ENCODE peak calls at places on chromosome 6, in four cellular contexts. One of them, this sample, is unnamed.

GRCh38 chr6:158653577-158654354 is 3.9 kb downstream of the SYTL3 start:
- DNase-seq in HTR-8/SVneo: no peak
- DNase-seq in ascending aorta: peak; percentile 53
- DNase-seq in cardiac fibroblast: peak; percentile 49
- DNase-seq in this sample: no peak

GRCh38 chr6:143952947-143953346 is 55.1 kb downstream of the PLAGL1 start:
- DNase-seq in cardiac fibroblast: no peak
- DNase-seq in HTR-8/SVneo: no peak
- DNase-seq in ascending aorta: no peak
- DNase-seq in this sample: no peak

GRCh38 chr6:151681426-151682059 is 125.9 kb upstream of the ESR1 start:
- DNase-seq in cardiac fibroblast: peak; percentile 45
- DNase-seq in HTR-8/SVneo: no peak
- DNase-seq in ascending aorta: no peak
- DNase-seq in this sample: peak; percentile 11

GRCh38 chr6:130697661-130698535 is 129.3 kb upstream of the SMLR1 start:
- DNase-seq in HTR-8/SVneo: peak; percentile 47
- DNase-seq in cardiac fibroblast: peak; percentile 74
- DNase-seq in ascending aorta: no peak
- DNase-seq in this sample: peak; percentile 43

GRCh38 chr6:34665019-34665418 is 31.5 kb downstream of the ILRUN start:
- DNase-seq in ascending aorta: no peak
- DNase-seq in HTR-8/SVneo: no peak
- DNase-seq in cardiac fibroblast: no peak
- DNase-seq in this sample: no peak

GRCh38 chr6:69973763-69974162 is 107.4 kb downstream of the COL19A1 start:
- DNase-seq in ascending aorta: no peak
- DNase-seq in HTR-8/SVneo: no peak
- DNase-seq in cardiac fibroblast: no peak
- DNase-seq in this sample: peak; percentile 79

GRCh38 chr6:159606786-159607185 is 86.3 kb downstream of the SOD2 start:
- DNase-seq in ascending aorta: no peak
- DNase-seq in cardiac fibroblast: peak; percentile 10
- DNase-seq in HTR-8/SVneo: no peak
- DNase-seq in this sample: no peak

GRCh38 chr6:149898966-149899365 is 1.1 kb upstream of the RAET1E start:
- DNase-seq in ascending aorta: no peak
- DNase-seq in cardiac fibroblast: no peak
- DNase-seq in HTR-8/SVneo: no peak
- DNase-seq in this sample: no peak

GRCh38 chr6:34030831-34031566 is 114.9 kb downstream of the GRM4 start:
- DNase-seq in cardiac fibroblast: no peak
- DNase-seq in ascending aorta: no peak
- DNase-seq in HTR-8/SVneo: no peak
- DNase-seq in this sample: no peak

GRCh38 chr6:121223212-121223611 is 111.1 kb downstream of the TBC1D32 start:
- DNase-seq in ascending aorta: no peak
- DNase-seq in HTR-8/SVneo: no peak
- DNase-seq in cardiac fibroblast: no peak
- DNase-seq in this sample: no peak

GRCh38 chr6:152750694-152751093 is at the start of gene VIP:
- DNase-seq in cardiac fibroblast: peak; percentile 68
- DNase-seq in ascending aorta: no peak
- DNase-seq in HTR-8/SVneo: peak; percentile 13
- DNase-seq in this sample: peak; percentile 71

GRCh38 chr6:157842213-157842612 is 19.2 kb downstream of the SNX9 start:
- DNase-seq in HTR-8/SVneo: no peak
- DNase-seq in ascending aorta: no peak
- DNase-seq in cardiac fibroblast: no peak
- DNase-seq in this sample: no peak

GRCh38 chr6:88683734-88684133 is 279.7 kb downstream of the RNGTT start:
- DNase-seq in HTR-8/SVneo: no peak
- DNase-seq in ascending aorta: no peak
- DNase-seq in cardiac fibroblast: peak; percentile 61
- DNase-seq in this sample: no peak

GRCh38 chr6:35041086-35041855 is 99.9 kb downstream of the TCP11 start:
- DNase-seq in ascending aorta: no peak
- DNase-seq in HTR-8/SVneo: no peak
- DNase-seq in cardiac fibroblast: no peak
- DNase-seq in this sample: no peak

GRCh38 chr6:90025418-90026089 is 131.3 kb downstream of the GJA10 start:
- DNase-seq in HTR-8/SVneo: peak; percentile 36
- DNase-seq in ascending aorta: no peak
- DNase-seq in cardiac fibroblast: peak; percentile 61
- DNase-seq in this sample: peak; percentile 39

GRCh38 chr6:155344341-155345006 is 30.2 kb upstream of the TFB1M start:
- DNase-seq in HTR-8/SVneo: no peak
- DNase-seq in ascending aorta: no peak
- DNase-seq in cardiac fibroblast: no peak
- DNase-seq in this sample: no peak

GRCh38 chr6:55756711-55757110 is 118.7 kb downstream of the BMP5 start:
- DNase-seq in ascending aorta: no peak
- DNase-seq in HTR-8/SVneo: no peak
- DNase-seq in cardiac fibroblast: peak; percentile 33
- DNase-seq in this sample: no peak